ENCODE peak calls at places on chromosome 10, in ten cellular contexts. D is mucosa of gallbladder; P is central memory CD8-positive, alpha-beta T cell; R is activated CD8-positive, alpha-beta memory T cell treated with anti-CD3 and anti-CD28 coated beads for 4 hours; Z is CD4-positive, CD25-positive, alpha-beta regulatory T cell; W is hippocampal formation; I is fibroblast of pulmonary artery; U is fibroblast of the aortic adventitia; T is IMR-90; M is transverse colon. X is an unnamed sample.

GRCh38 chr10:13371879-13372470 is 23.9 kb upstream of the SEPHS1 start:
- DNase-seq in D (peak; percentile 80), P (peak; percentile 22), R (peak; percentile 29), Z (peak; percentile 77), W (peak; percentile 58), I (peak; percentile 87), U (peak; percentile 85), T (peak; percentile 83), M (peak; percentile 73), X (peak; percentile 83)

GRCh38 chr10:95864906-95865813 is 42.6 kb upstream of the CC2D2B start:
- DNase-seq in D (peak; percentile 46), P (peak; percentile 28), R (peak; percentile 2), Z (peak; percentile 81), W (peak; percentile 20), I (peak; percentile 92), U (peak; percentile 86), T (peak; percentile 86), M (peak; percentile 18), X (peak; percentile 87)

GRCh38 chr10:86068532-86069337 is 297.9 kb downstream of the GRID1 start:
- DNase-seq in D (no peak), P (no peak), R (no peak), Z (no peak), W (no peak), I (no peak), U (no peak), T (no peak), M (no peak), X (no peak)

GRCh38 chr10:61633665-61634064 is 29.1 kb upstream of the CABCOCO1 start:
- DNase-seq in D (no peak), P (no peak), R (no peak), Z (no peak), W (no peak), I (peak; percentile 29), U (peak; percentile 60), T (peak; percentile 68), M (no peak), X (peak; percentile 75)

GRCh38 chr10:20885678-20886077 is 11.4 kb downstream of the NEBL start:
- DNase-seq in D (no peak), P (no peak), R (no peak), Z (no peak), W (no peak), I (peak; percentile 24), U (no peak), T (no peak), M (no peak), X (no peak)

GRCh38 chr10:35216303-35216905 is 89.8 kb downstream of the CREM start:
- DNase-seq in D (peak; percentile 36), P (no peak), R (no peak), Z (no peak), W (no peak), I (peak; percentile 53), U (no peak), T (peak; percentile 21), M (peak; percentile 38), X (peak; percentile 23)

GRCh38 chr10:101814466-101815041 is 3.7 kb downstream of the OGA start:
- DNase-seq in D (no peak), P (no peak), R (no peak), Z (peak; percentile 55), W (no peak), I (no peak), U (peak; percentile 41), T (no peak), M (no peak), X (no peak)

GRCh38 chr10:100153239-100153840 is 32.5 kb downstream of the ERLIN1 start:
- DNase-seq in D (no peak), P (no peak), R (no peak), Z (no peak), W (no peak), I (no peak), U (no peak), T (no peak), M (no peak), X (no peak)

GRCh38 chr10:25061711-25062455 is 45.5 kb downstream of the THNSL1 start:
- DNase-seq in D (no peak), P (no peak), R (no peak), Z (no peak), W (no peak), I (no peak), U (peak; percentile 68), T (peak; percentile 20), M (no peak), X (peak; percentile 78)

GRCh38 chr10:24811906-24812305 is 88.2 kb upstream of the ARHGAP21 start:
- DNase-seq in D (no peak), P (no peak), R (no peak), Z (no peak), W (peak; percentile 88), I (no peak), U (no peak), T (no peak), M (no peak), X (no peak)

GRCh38 chr10:50941629-50942028 is 56.2 kb upstream of the A1CF start:
- DNase-seq in D (no peak), P (no peak), R (no peak), Z (no peak), W (no peak), I (no peak), U (no peak), T (no peak), M (no peak), X (no peak)

GRCh38 chr10:14092749-14093148 is 238.0 kb downstream of the FRMD4A start:
- DNase-seq in D (no peak), P (no peak), R (no peak), Z (no peak), W (no peak), I (no peak), U (no peak), T (no peak), M (no peak), X (no peak)

GRCh38 chr10:99328579-99329237 is 448 bp upstream of the CNNM1 start:
- DNase-seq in D (no peak), P (no peak), R (no peak), Z (no peak), W (no peak), I (no peak), U (peak; percentile 5), T (peak; percentile 7), M (no peak), X (peak; percentile 18)

GRCh38 chr10:43137701-43137970 is 609 bp upstream of the CSGALNACT2 start:
- DNase-seq in D (peak; percentile 37), P (no peak), R (no peak), Z (peak; percentile 48), W (peak; percentile 56), I (peak; percentile 64), U (peak; percentile 54), T (peak; percentile 46), M (peak; percentile 53), X (peak; percentile 72)

GRCh38 chr10:93333278-93333978 is 148.7 kb downstream of the MYOF start:
- DNase-seq in D (no peak), P (no peak), R (no peak), Z (no peak), W (no peak), I (peak; percentile 35), U (peak; percentile 30), T (no peak), M (no peak), X (no peak)

GRCh38 chr10:91391915-91392314 is 18.2 kb upstream of the HECTD2 start:
- DNase-seq in D (no peak), P (no peak), R (no peak), Z (no peak), W (no peak), I (no peak), U (no peak), T (no peak), M (no peak), X (no peak)